ENCODE peak calls at places on chromosomes 2 and 18, in seven cellular contexts. M is endothelial cell, R is GM12878, L is ascending aorta, Y is IMR-90, Q is RWPE2, B is AG09309. E is an unnamed sample.

GRCh38 chr2:218895326-218895725 is 14.7 kb downstream of the WNT10A start:
- DNase-seq in Q (no peak), B (no peak), L (peak), Y (no peak), M (no peak), R (no peak), E (peak)

GRCh38 chr18:53261241-53261640 is 921.2 kb downstream of the DCC start:
- DNase-seq in R (no peak), M (no peak), L (no peak), B (no peak), Y (no peak), Q (no peak), E (no peak)

GRCh38 chr2:38505779-38506178 is 96.9 kb downstream of the HNRNPLL start:
- DNase-seq in Q (no peak), Y (peak), B (peak), R (no peak), L (peak), M (no peak), E (no peak)

GRCh38 chr18:7921938-7922587 is 354.9 kb downstream of the PTPRM start:
- DNase-seq in R (no peak), B (peak), Y (peak), L (no peak), M (no peak), Q (no peak), E (no peak)

GRCh38 chr2:24354899-24355298 is 5.4 kb downstream of the ITSN2 start:
- DNase-seq in R (no peak), Y (no peak), M (no peak), B (no peak), Q (no peak), L (no peak), E (no peak)

GRCh38 chr2:86512922-86513321 is 50.3 kb downstream of the CHMP3 start:
- DNase-seq in L (no peak), Q (no peak), Y (no peak), R (no peak), B (no peak), M (no peak), E (no peak)

GRCh38 chr2:158325031-158325781 is 131.3 kb downstream of the CCDC148 start:
- DNase-seq in Q (no peak), M (no peak), Y (peak), B (no peak), L (no peak), R (no peak), E (no peak)

GRCh38 chr2:191869781-191870180 is 22.9 kb upstream of the CAVIN2 start:
- DNase-seq in Y (no peak), B (no peak), M (no peak), L (no peak), Q (no peak), R (no peak), E (no peak)

GRCh38 chr2:238845583-238846480 is 2.1 kb upstream of the TWIST2 start:
- DNase-seq in Q (no peak), M (no peak), L (no peak), R (no peak), B (no peak), Y (no peak), E (no peak)

GRCh38 chr2:118222643-118223486 is 134.6 kb downstream of the INSIG2 start:
- DNase-seq in R (no peak), L (no peak), B (no peak), M (no peak), Y (no peak), Q (no peak), E (peak)

DNA sequence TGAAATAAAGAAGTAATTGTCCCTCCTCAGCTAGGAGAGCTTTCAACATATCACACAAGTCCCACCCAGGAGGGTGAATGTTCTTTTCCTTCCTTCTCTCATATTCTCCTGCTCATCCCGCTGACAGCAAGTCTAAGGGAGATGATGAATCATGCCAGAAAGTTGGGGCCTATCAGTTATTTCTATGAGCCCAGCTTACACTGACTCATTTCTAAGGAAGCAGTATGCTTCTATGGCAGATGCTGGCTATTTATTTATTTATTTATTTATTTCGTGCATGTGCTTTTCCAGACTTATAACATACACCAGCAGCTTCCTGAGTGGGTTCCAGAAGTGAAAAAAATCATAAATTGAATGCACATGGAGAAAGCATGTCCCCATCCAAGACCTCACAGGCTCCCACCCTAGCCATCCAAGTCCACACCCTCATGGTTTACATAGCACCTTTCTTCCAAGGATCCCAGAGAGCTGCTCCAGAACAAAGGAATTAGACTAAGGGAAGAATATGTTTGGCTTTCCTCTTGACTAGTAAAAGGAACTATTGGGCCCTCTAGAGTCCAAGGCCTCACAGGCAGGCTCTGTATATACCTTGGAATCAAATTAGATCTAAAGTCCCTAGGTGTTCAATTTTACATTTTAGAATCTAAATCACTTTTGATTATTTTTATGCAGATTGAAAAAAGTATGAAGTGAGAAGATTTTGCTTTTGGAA is 1074.2 kb upstream of the ZEB2 start:
- DNase-seq in B (peak), Q (no peak), L (no peak), M (no peak), Y (peak), R (no peak), E (no peak)
- TF ChIP-seq CTCF in B (peak), Q (no peak), L (no peak), M (no peak), Y (no peak), R (no peak), E (peak)

DNA sequence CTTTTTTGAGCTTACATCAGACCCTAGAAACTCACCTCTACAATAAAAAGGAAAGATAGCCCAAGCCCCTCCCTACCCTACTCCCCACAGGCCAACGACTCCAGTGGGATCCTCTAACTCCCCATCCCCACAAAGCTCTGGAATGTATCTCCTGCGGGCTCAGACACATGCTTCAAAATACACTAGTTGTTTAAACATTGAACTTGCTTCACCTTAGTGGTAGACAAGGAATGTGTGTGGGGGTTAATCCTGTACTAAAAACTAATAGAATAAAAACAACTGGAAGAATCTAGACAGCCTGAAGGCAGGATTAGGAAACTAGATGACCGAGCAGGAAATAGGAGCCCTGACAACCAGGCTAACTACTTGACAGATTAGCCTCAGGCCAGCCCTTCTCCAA is 211.5 kb downstream of the SUCLG1 start:
- DNase-seq in L (no peak), Y (no peak), Q (no peak), B (no peak), R (no peak), M (no peak), E (no peak)
- TF ChIP-seq CTCF in L (no peak), Y (no peak), Q (no peak), B (no peak), R (no peak), M (no peak), E (no peak)

GRCh38 chr18:76480913-76481312 is 14.1 kb downstream of the ZNF516 start:
- DNase-seq in Q (no peak), Y (no peak), M (no peak), L (no peak), B (no peak), R (no peak), E (no peak)
- TF ChIP-seq CTCF in Q (no peak), Y (no peak), M (peak), L (no peak), B (peak), R (no peak), E (no peak)

DNA sequence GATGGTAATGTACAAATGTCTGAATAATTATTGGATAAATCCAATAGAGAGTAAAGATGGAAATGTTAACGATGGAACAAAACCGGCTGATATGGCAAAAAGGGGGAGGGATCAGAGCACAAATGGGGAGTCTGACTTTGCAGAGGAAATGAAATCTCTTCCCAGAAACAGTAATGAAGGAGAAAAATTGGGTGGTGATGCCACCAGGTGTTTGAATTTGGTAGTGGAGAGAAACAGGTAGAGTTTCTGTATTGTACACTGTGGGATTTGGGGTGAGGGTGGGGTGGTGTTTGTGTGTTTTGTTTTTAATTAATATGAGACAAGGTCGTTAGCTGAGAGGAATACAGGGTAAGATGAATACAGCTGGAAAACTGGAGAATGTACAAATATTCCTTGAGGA is 20.4 kb upstream of the XDH start:
- DNase-seq in L (no peak), R (no peak), B (no peak), Y (peak), Q (no peak), M (no peak), E (no peak)
- TF ChIP-seq CTCF in L (no peak), R (peak), B (peak), Y (peak), Q (peak), M (no peak), E (no peak)

GRCh38 chr2:149038442-149039212 is at the start of gene LYPD6B:
- DNase-seq in B (no peak), Y (no peak), R (no peak), Q (no peak), L (no peak), M (peak), E (peak)
- TF ChIP-seq CTCF in B (no peak), Y (no peak), R (peak), Q (peak), L (no peak), M (no peak), E (no peak)

GRCh38 chr18:67705748-67706147 is 189.2 kb upstream of the DSEL start:
- DNase-seq in Q (no peak), M (no peak), R (no peak), Y (no peak), L (no peak), B (no peak), E (no peak)
- TF ChIP-seq CTCF in Q (no peak), M (peak), R (no peak), Y (no peak), L (no peak), B (no peak), E (no peak)

GRCh38 chr2:137944714-137945113 is 19.6 kb upstream of the HNMT start:
- DNase-seq in B (no peak), M (no peak), Y (no peak), Q (no peak), L (no peak), R (no peak), E (no peak)

GRCh38 chr2:137943035-137943830 is 21.0 kb upstream of the HNMT start:
- DNase-seq in L (no peak), R (no peak), B (no peak), Y (no peak), Q (no peak), M (no peak), E (no peak)

GRCh38 chr2:137942785-137943034 is 21.6 kb upstream of the HNMT start:
- DNase-seq in M (no peak), B (no peak), R (no peak), L (no peak), Q (no peak), Y (no peak), E (no peak)

GRCh38 chr2:137945229-137945628 is 19.0 kb upstream of the HNMT start:
- DNase-seq in L (no peak), M (no peak), B (no peak), R (no peak), Q (no peak), Y (no peak), E (no peak)

GRCh38 chr2:137943948-137944347 is 20.3 kb upstream of the HNMT start:
- DNase-seq in Y (no peak), B (no peak), Q (no peak), L (no peak), R (no peak), M (no peak), E (no peak)
- TF ChIP-seq CTCF in Y (no peak), B (no peak), Q (peak), L (no peak), R (no peak), M (no peak), E (peak)

GRCh38 chr2:207505180-207505579 is 24.6 kb upstream of the CREB1 start:
- DNase-seq in M (no peak), Q (no peak), Y (no peak), R (no peak), B (no peak), L (no peak), E (no peak)

GRCh38 chr2:207506426-207506825 is 23.3 kb upstream of the CREB1 start:
- DNase-seq in L (no peak), Y (no peak), Q (no peak), R (no peak), M (no peak), B (no peak), E (no peak)

GRCh38 chr2:207505728-207506127 is 24.0 kb upstream of the CREB1 start:
- DNase-seq in Y (peak), B (peak), L (no peak), M (no peak), R (no peak), Q (peak), E (no peak)

GRCh38 chr2:207503234-207503633 is 26.5 kb upstream of the CREB1 start:
- DNase-seq in L (no peak), B (no peak), M (no peak), R (no peak), Y (no peak), Q (no peak), E (peak)

DNA sequence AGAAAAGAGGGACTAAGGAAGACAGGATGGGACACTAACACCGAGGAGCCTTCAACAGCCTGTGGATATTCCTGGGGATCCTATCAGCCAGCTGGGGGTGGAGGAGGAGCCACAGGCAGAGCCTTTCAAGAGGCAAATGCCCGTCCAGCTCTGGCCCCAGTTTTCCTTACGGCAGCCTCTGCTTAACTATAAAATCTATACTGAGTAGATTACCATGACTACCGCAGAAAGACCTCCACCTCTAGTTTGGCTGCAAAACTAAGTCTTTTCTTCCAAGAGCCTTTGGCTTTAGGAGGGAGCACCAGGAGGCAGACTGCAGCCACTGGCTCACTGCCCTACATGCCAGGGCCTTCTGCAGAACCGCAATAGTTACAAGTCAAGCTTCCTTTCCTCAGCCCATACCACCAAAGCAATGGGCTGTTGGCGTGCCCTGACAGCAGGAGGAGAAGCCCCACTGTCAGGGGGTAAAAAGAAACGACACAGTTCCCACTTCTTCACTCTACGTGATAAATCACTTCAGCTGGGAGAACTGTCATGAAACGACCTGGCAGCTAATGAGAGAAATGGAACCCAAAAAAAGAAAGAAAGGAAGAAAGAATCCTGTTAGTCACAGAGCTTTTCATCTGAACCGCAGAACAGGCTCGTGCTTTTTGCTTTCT is 25.1 kb upstream of the CREB1 start:
- DNase-seq in L (no peak), B (no peak), Y (peak), R (no peak), Q (no peak), M (no peak), E (no peak)
- TF ChIP-seq CTCF in L (no peak), B (peak), Y (no peak), R (no peak), Q (no peak), M (no peak), E (no peak)

DNA sequence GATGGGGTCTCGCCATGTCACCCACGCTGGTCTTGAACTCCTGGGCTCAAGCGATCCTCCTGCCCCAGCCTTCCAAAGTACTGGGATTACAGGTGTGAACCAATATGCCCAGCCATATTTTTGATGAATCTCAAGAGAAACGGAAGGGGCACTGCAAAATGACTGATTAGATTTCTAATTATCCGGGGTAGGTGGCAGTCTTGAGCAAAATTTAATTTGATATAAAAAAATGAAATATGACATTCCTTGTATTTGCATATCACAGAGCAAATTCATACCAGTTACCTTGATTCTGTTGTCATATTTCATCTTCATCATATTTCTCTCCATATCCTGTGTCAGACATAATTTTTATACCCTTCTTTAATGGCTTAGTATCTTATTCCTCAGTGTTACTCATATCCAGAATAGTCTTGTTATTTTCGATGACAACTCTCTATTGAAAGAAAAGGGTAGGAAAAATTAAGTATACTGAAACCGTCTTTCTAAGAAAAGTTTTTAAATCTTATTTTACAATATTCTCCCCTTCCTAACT is 30.0 kb upstream of the RTN4 start:
- DNase-seq in Q (no peak), Y (no peak), L (no peak), M (no peak), B (no peak), R (no peak), E (no peak)
- TF ChIP-seq CTCF in Q (peak), Y (no peak), L (no peak), M (no peak), B (no peak), R (no peak), E (no peak)

DNA sequence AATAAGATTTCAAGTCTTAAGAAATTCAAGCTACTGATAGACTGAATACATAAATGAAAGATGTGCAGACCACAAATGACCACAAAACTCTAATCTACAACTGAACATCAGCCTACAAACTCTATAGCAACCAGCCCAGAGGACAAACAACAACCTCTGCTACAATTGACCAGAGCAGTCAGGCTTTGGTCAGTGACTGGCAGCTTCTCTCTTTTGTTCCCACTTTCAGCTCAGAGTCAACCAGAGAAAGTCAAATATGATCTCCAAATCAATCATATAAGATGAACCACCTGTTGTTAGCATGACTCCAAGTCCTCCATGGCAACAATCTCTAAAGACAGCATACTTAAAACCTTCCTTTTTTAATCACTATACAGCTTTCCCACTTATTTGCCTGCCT is 996.2 kb downstream of the SUCLG1 start:
- DNase-seq in Y (no peak), M (no peak), B (no peak), L (no peak), R (no peak), Q (no peak), E (no peak)
- TF ChIP-seq CTCF in Y (no peak), M (no peak), B (no peak), L (no peak), R (no peak), Q (no peak), E (no peak)

E was measured in GM13977.